ENCODE peak calls at places on chromosomes 11 and 22, in four cellular contexts. K is body of pancreas, B is skeletal muscle cell, Y is RWPE1. V is an unnamed sample.

GRCh38 chr11:8339592-8340022 is 75.9 kb upstream of the LMO1 start:
- DNase-seq in B (no peak), Y (no peak), K (no peak), V (no peak)

GRCh38 chr22:30313527-30314385 is 13.0 kb downstream of the TBC1D10A start:
- DNase-seq in Y (no peak), B (no peak), K (no peak), V (no peak)

GRCh38 chr11:130408401-130408890 is 20.0 kb downstream of the ADAMTS8 start:
- DNase-seq in B (no peak), K (no peak), Y (no peak), V (no peak)

GRCh38 chr11:109783842-109784241 is 309.4 kb upstream of the ZC3H12C start:
- DNase-seq in Y (no peak), K (no peak), B (no peak), V (no peak)

GRCh38 chr22:21860640-21861039 is 6.8 kb downstream of the MAPK1 start:
- DNase-seq in Y (no peak), K (no peak), B (no peak), V (no peak)

GRCh38 chr22:20232781-20233180 is 35.3 kb downstream of the RTN4R start:
- DNase-seq in B (no peak), Y (no peak), K (no peak), V (no peak)

GRCh38 chr22:22450343-22450839 is 58.2 kb downstream of the ZNF280B start:
- DNase-seq in B (no peak), K (peak), Y (no peak), V (peak)

GRCh38 chr22:35334010-35334409 is 34.3 kb downstream of the TOM1 start:
- DNase-seq in B (no peak), Y (no peak), K (no peak), V (no peak)

GRCh38 chr11:91248199-91248807 is 976.3 kb upstream of the FAT3 start:
- DNase-seq in K (no peak), B (no peak), Y (peak), V (peak)

GRCh38 chr11:76808158-76808557 is 25.0 kb downstream of the TSKU start:
- DNase-seq in B (no peak), K (no peak), Y (no peak), V (no peak)

GRCh38 chr11:45182902-45183301 is 36.5 kb downstream of the PRDM11 start:
- DNase-seq in B (no peak), Y (no peak), K (peak), V (peak)